ENCODE peak calls at places on chromosomes 16 and 17, in nine cellular contexts. M is left cardiac atrium, W is midbrain, L is NCI-H2029 treated with DMSO at 0.1 percent for 48 hours, N is lung microvascular endothelial cell, T is iris pigment epithelial cell, F is posterior cingulate gyrus, C is IMR-90, Y is GM03348. E is an unnamed sample.

GRCh38 chr16:1825864-1826690 is 548 bp downstream of the HAGH start:
- DNase-seq in W (peak), N (peak), F (peak), T (peak), L (no peak), C (peak), M (peak), Y (peak), E (peak)

GRCh38 chr16:54493076-54493475 is 206.5 kb upstream of the IRX3 start:
- DNase-seq in T (no peak), M (no peak), N (no peak), C (no peak), Y (peak), F (no peak), L (no peak), W (no peak), E (no peak)

GRCh38 chr17:77214743-77215142 is 74.0 kb downstream of the SEC14L1 start:
- DNase-seq in C (peak), L (no peak), N (peak), T (peak), W (peak), Y (peak), F (no peak), M (no peak), E (peak)

GRCh38 chr16:50498756-50499155 is 49.4 kb upstream of the NKD1 start:
- DNase-seq in L (no peak), F (no peak), W (no peak), T (no peak), C (no peak), N (no peak), Y (no peak), M (no peak), E (no peak)

GRCh38 chr16:14306485-14307058 is 235.5 kb downstream of the MRTFB start:
- DNase-seq in W (no peak), C (no peak), F (no peak), L (no peak), T (no peak), Y (no peak), M (no peak), N (no peak), E (no peak)

GRCh38 chr16:49341706-49342105 is 31.9 kb upstream of the C16orf78 start:
- DNase-seq in C (no peak), W (no peak), N (no peak), T (no peak), M (no peak), Y (no peak), L (no peak), F (no peak), E (no peak)

GRCh38 chr17:15378243-15378642 is 36.8 kb upstream of the TEKT3 start:
- DNase-seq in W (no peak), F (no peak), T (no peak), L (no peak), C (no peak), Y (no peak), N (no peak), M (no peak), E (no peak)

GRCh38 chr17:63329876-63330275 is 116.2 kb downstream of the CYB561 start:
- DNase-seq in N (no peak), Y (no peak), W (no peak), L (no peak), F (no peak), M (no peak), T (no peak), C (no peak), E (no peak)

GRCh38 chr17:6524520-6524919 is 31.8 kb downstream of the PITPNM3 start:
- DNase-seq in T (peak), W (no peak), L (no peak), Y (no peak), C (peak), M (no peak), N (no peak), F (no peak), E (no peak)

GRCh38 chr17:28093999-28094716 is 51.7 kb downstream of the NLK start:
- DNase-seq in N (no peak), M (no peak), L (no peak), W (no peak), C (no peak), T (no peak), F (no peak), Y (no peak), E (no peak)

GRCh38 chr17:32240745-32241144 is 24.9 kb upstream of the RHBDL3 start:
- DNase-seq in N (no peak), F (no peak), W (no peak), C (no peak), M (peak), L (no peak), Y (no peak), T (no peak), E (no peak)

GRCh38 chr16:21005008-21005407 is 104.4 kb downstream of the LYRM1 start:
- DNase-seq in F (no peak), C (no peak), L (no peak), W (no peak), M (no peak), T (no peak), N (no peak), Y (no peak), E (no peak)

GRCh38 chr17:79915850-79916430 is 76.7 kb upstream of the CBX4 start:
- DNase-seq in W (peak), L (no peak), F (no peak), T (peak), N (no peak), M (no peak), Y (peak), C (peak), E (peak)

GRCh38 chr17:81802856-81803643 is 900 bp upstream of the GCGR start:
- DNase-seq in T (no peak), Y (no peak), M (no peak), F (no peak), W (no peak), C (no peak), L (no peak), N (no peak), E (no peak)

GRCh38 chr17:63033142-63033541 is 67.1 kb downstream of the TANC2 start:
- DNase-seq in M (no peak), F (no peak), L (no peak), T (no peak), W (no peak), N (no peak), C (no peak), Y (no peak), E (no peak)

GRCh38 chr16:51119576-51120288 is 31.3 kb downstream of the SALL1 start:
- DNase-seq in F (no peak), W (peak), L (no peak), C (peak), N (no peak), Y (no peak), M (no peak), T (no peak), E (no peak)

GRCh38 chr17:13297198-13297597 is 279.4 kb upstream of the ELAC2 start:
- DNase-seq in W (no peak), N (no peak), F (no peak), L (peak), M (no peak), C (no peak), Y (no peak), T (no peak), E (no peak)

GRCh38 chr17:82239926-82240505 is 11.2 kb downstream of the SLC16A3 start:
- DNase-seq in W (no peak), N (no peak), L (no peak), Y (no peak), C (no peak), F (no peak), T (no peak), M (no peak), E (no peak)

E was measured in NB4.